ENCODE peak calls at places on chromosomes 7 and 10, in six cellular contexts. One of them, this sample, is unnamed.

GRCh38 chr7:83486957-83487356 is 162.0 kb downstream of the SEMA3E start:
- DNase-seq in stimulated activated CD4-positive, alpha-beta T cell treated with anti-CD3 and anti-CD28 coated beads, Interleukin-4, amount 100 ng/mL, for 1 hour: no peak
- DNase-seq in transverse colon: no peak
- DNase-seq in AML-193: no peak
- DNase-seq in BJ: no peak
- DNase-seq in effector memory CD8-positive, alpha-beta T cell: no peak
- DNase-seq in this sample: no peak

GRCh38 chr10:52879181-52879607 is 106.6 kb upstream of the MBL2 start:
- DNase-seq in transverse colon: no peak
- DNase-seq in BJ: no peak
- DNase-seq in stimulated activated CD4-positive, alpha-beta T cell treated with anti-CD3 and anti-CD28 coated beads, Interleukin-4, amount 100 ng/mL, for 1 hour: no peak
- DNase-seq in effector memory CD8-positive, alpha-beta T cell: no peak
- DNase-seq in AML-193: no peak
- DNase-seq in this sample: no peak

GRCh38 chr10:129695671-129696070 is 228.6 kb downstream of the MGMT start:
- DNase-seq in AML-193: no peak
- DNase-seq in effector memory CD8-positive, alpha-beta T cell: no peak
- DNase-seq in transverse colon: no peak
- DNase-seq in stimulated activated CD4-positive, alpha-beta T cell treated with anti-CD3 and anti-CD28 coated beads, Interleukin-4, amount 100 ng/mL, for 1 hour: no peak
- DNase-seq in BJ: no peak
- DNase-seq in this sample: no peak

GRCh38 chr7:119046068-119046467 is 821.6 kb downstream of the ANKRD7 start:
- DNase-seq in transverse colon: no peak
- DNase-seq in AML-193: no peak
- DNase-seq in stimulated activated CD4-positive, alpha-beta T cell treated with anti-CD3 and anti-CD28 coated beads, Interleukin-4, amount 100 ng/mL, for 1 hour: no peak
- DNase-seq in effector memory CD8-positive, alpha-beta T cell: no peak
- DNase-seq in BJ: no peak
- DNase-seq in this sample: no peak

GRCh38 chr10:91604936-91605534 is 27.8 kb downstream of the PPP1R3C start:
- DNase-seq in AML-193: no peak
- DNase-seq in stimulated activated CD4-positive, alpha-beta T cell treated with anti-CD3 and anti-CD28 coated beads, Interleukin-4, amount 100 ng/mL, for 1 hour: no peak
- DNase-seq in BJ: no peak
- DNase-seq in effector memory CD8-positive, alpha-beta T cell: no peak
- DNase-seq in transverse colon: no peak
- DNase-seq in this sample: no peak

GRCh38 chr7:133582766-133583523 is 330.1 kb downstream of the EXOC4 start:
- DNase-seq in AML-193: no peak
- DNase-seq in stimulated activated CD4-positive, alpha-beta T cell treated with anti-CD3 and anti-CD28 coated beads, Interleukin-4, amount 100 ng/mL, for 1 hour: no peak
- DNase-seq in BJ: peak
- DNase-seq in effector memory CD8-positive, alpha-beta T cell: no peak
- DNase-seq in transverse colon: no peak
- DNase-seq in this sample: no peak

GRCh38 chr7:18762189-18762588 is 266.6 kb downstream of the HDAC9 start:
- DNase-seq in stimulated activated CD4-positive, alpha-beta T cell treated with anti-CD3 and anti-CD28 coated beads, Interleukin-4, amount 100 ng/mL, for 1 hour: no peak
- DNase-seq in transverse colon: no peak
- DNase-seq in AML-193: no peak
- DNase-seq in BJ: no peak
- DNase-seq in effector memory CD8-positive, alpha-beta T cell: no peak
- DNase-seq in this sample: no peak

GRCh38 chr10:74432841-74433594 is 282.0 kb downstream of the ADK start:
- DNase-seq in BJ: peak
- DNase-seq in transverse colon: no peak
- DNase-seq in stimulated activated CD4-positive, alpha-beta T cell treated with anti-CD3 and anti-CD28 coated beads, Interleukin-4, amount 100 ng/mL, for 1 hour: no peak
- DNase-seq in AML-193: no peak
- DNase-seq in effector memory CD8-positive, alpha-beta T cell: no peak
- DNase-seq in this sample: no peak

GRCh38 chr7:90111-91063 is 102.0 kb upstream of the FAM20C start:
- DNase-seq in AML-193: no peak
- DNase-seq in BJ: peak
- DNase-seq in effector memory CD8-positive, alpha-beta T cell: no peak
- DNase-seq in stimulated activated CD4-positive, alpha-beta T cell treated with anti-CD3 and anti-CD28 coated beads, Interleukin-4, amount 100 ng/mL, for 1 hour: no peak
- DNase-seq in transverse colon: no peak
- DNase-seq in this sample: no peak

GRCh38 chr7:102966450-102966849 is 53.6 kb downstream of the LRRC17 start:
- DNase-seq in AML-193: peak
- DNase-seq in transverse colon: no peak
- DNase-seq in effector memory CD8-positive, alpha-beta T cell: no peak
- DNase-seq in stimulated activated CD4-positive, alpha-beta T cell treated with anti-CD3 and anti-CD28 coated beads, Interleukin-4, amount 100 ng/mL, for 1 hour: no peak
- DNase-seq in BJ: no peak
- DNase-seq in this sample: no peak

GRCh38 chr10:110497438-110498086 is at the start of gene DUSP5:
- DNase-seq in BJ: no peak
- DNase-seq in AML-193: peak
- DNase-seq in effector memory CD8-positive, alpha-beta T cell: peak
- DNase-seq in stimulated activated CD4-positive, alpha-beta T cell treated with anti-CD3 and anti-CD28 coated beads, Interleukin-4, amount 100 ng/mL, for 1 hour: peak
- DNase-seq in transverse colon: peak
- DNase-seq in this sample: peak

GRCh38 chr10:988667-989545 is 672 bp downstream of the GTPBP4 start:
- DNase-seq in AML-193: no peak
- DNase-seq in stimulated activated CD4-positive, alpha-beta T cell treated with anti-CD3 and anti-CD28 coated beads, Interleukin-4, amount 100 ng/mL, for 1 hour: peak
- DNase-seq in transverse colon: no peak
- DNase-seq in BJ: no peak
- DNase-seq in effector memory CD8-positive, alpha-beta T cell: no peak
- DNase-seq in this sample: no peak

GRCh38 chr7:154789404-154789803 is 213.5 kb downstream of the PAXIP1 start:
- DNase-seq in AML-193: no peak
- DNase-seq in stimulated activated CD4-positive, alpha-beta T cell treated with anti-CD3 and anti-CD28 coated beads, Interleukin-4, amount 100 ng/mL, for 1 hour: no peak
- DNase-seq in transverse colon: no peak
- DNase-seq in effector memory CD8-positive, alpha-beta T cell: no peak
- DNase-seq in BJ: no peak
- DNase-seq in this sample: no peak

GRCh38 chr7:97002555-97003261 is 2.6 kb upstream of the DLX6 start:
- DNase-seq in transverse colon: no peak
- DNase-seq in effector memory CD8-positive, alpha-beta T cell: no peak
- DNase-seq in AML-193: no peak
- DNase-seq in stimulated activated CD4-positive, alpha-beta T cell treated with anti-CD3 and anti-CD28 coated beads, Interleukin-4, amount 100 ng/mL, for 1 hour: no peak
- DNase-seq in BJ: no peak
- DNase-seq in this sample: no peak

GRCh38 chr10:1050145-1050544 is 1.2 kb upstream of the IDI1 start:
- DNase-seq in transverse colon: no peak
- DNase-seq in stimulated activated CD4-positive, alpha-beta T cell treated with anti-CD3 and anti-CD28 coated beads, Interleukin-4, amount 100 ng/mL, for 1 hour: no peak
- DNase-seq in AML-193: no peak
- DNase-seq in effector memory CD8-positive, alpha-beta T cell: no peak
- DNase-seq in BJ: no peak
- DNase-seq in this sample: no peak

GRCh38 chr10:93813507-93814465 is 56.0 kb downstream of the LGI1 start:
- DNase-seq in BJ: no peak
- DNase-seq in effector memory CD8-positive, alpha-beta T cell: no peak
- DNase-seq in stimulated activated CD4-positive, alpha-beta T cell treated with anti-CD3 and anti-CD28 coated beads, Interleukin-4, amount 100 ng/mL, for 1 hour: peak
- DNase-seq in AML-193: peak
- DNase-seq in transverse colon: peak
- DNase-seq in this sample: no peak

GRCh38 chr10:970311-971149 is 17.7 kb upstream of the GTPBP4 start:
- DNase-seq in BJ: no peak
- DNase-seq in AML-193: no peak
- DNase-seq in effector memory CD8-positive, alpha-beta T cell: no peak
- DNase-seq in stimulated activated CD4-positive, alpha-beta T cell treated with anti-CD3 and anti-CD28 coated beads, Interleukin-4, amount 100 ng/mL, for 1 hour: no peak
- DNase-seq in transverse colon: no peak
- DNase-seq in this sample: no peak

GRCh38 chr10:87000491-87000890 is 19.6 kb upstream of the FAM25A start:
- DNase-seq in BJ: no peak
- DNase-seq in AML-193: no peak
- DNase-seq in transverse colon: no peak
- DNase-seq in stimulated activated CD4-positive, alpha-beta T cell treated with anti-CD3 and anti-CD28 coated beads, Interleukin-4, amount 100 ng/mL, for 1 hour: no peak
- DNase-seq in effector memory CD8-positive, alpha-beta T cell: no peak
- DNase-seq in this sample: no peak

GRCh38 chr7:39758234-39758970 is 135.0 kb downstream of the RALA start:
- DNase-seq in BJ: no peak
- DNase-seq in transverse colon: no peak
- DNase-seq in effector memory CD8-positive, alpha-beta T cell: no peak
- DNase-seq in AML-193: no peak
- DNase-seq in stimulated activated CD4-positive, alpha-beta T cell treated with anti-CD3 and anti-CD28 coated beads, Interleukin-4, amount 100 ng/mL, for 1 hour: no peak
- DNase-seq in this sample: no peak

GRCh38 chr7:159030490-159031134 is 114.1 kb downstream of the VIPR2 start:
- DNase-seq in effector memory CD8-positive, alpha-beta T cell: no peak
- DNase-seq in AML-193: no peak
- DNase-seq in BJ: no peak
- DNase-seq in stimulated activated CD4-positive, alpha-beta T cell treated with anti-CD3 and anti-CD28 coated beads, Interleukin-4, amount 100 ng/mL, for 1 hour: no peak
- DNase-seq in transverse colon: peak
- DNase-seq in this sample: peak

GRCh38 chr10:97319671-97320479 is 804 bp downstream of the FRAT1 start:
- DNase-seq in effector memory CD8-positive, alpha-beta T cell: peak
- DNase-seq in transverse colon: peak
- DNase-seq in stimulated activated CD4-positive, alpha-beta T cell treated with anti-CD3 and anti-CD28 coated beads, Interleukin-4, amount 100 ng/mL, for 1 hour: peak
- DNase-seq in BJ: no peak
- DNase-seq in AML-193: peak
- DNase-seq in this sample: peak

GRCh38 chr10:110547139-110547761 is 20.2 kb upstream of the SMC3 start:
- DNase-seq in transverse colon: no peak
- DNase-seq in AML-193: peak
- DNase-seq in effector memory CD8-positive, alpha-beta T cell: peak
- DNase-seq in BJ: no peak
- DNase-seq in stimulated activated CD4-positive, alpha-beta T cell treated with anti-CD3 and anti-CD28 coated beads, Interleukin-4, amount 100 ng/mL, for 1 hour: no peak
- DNase-seq in this sample: no peak

GRCh38 chr10:100334762-100335161 is 4.7 kb upstream of the PKD2L1 start:
- DNase-seq in stimulated activated CD4-positive, alpha-beta T cell treated with anti-CD3 and anti-CD28 coated beads, Interleukin-4, amount 100 ng/mL, for 1 hour: no peak
- DNase-seq in transverse colon: no peak
- DNase-seq in effector memory CD8-positive, alpha-beta T cell: no peak
- DNase-seq in BJ: no peak
- DNase-seq in AML-193: no peak
- DNase-seq in this sample: no peak

GRCh38 chr10:42637142-42637541 is 1.2 kb downstream of the ZNF33B start:
- DNase-seq in BJ: no peak
- DNase-seq in stimulated activated CD4-positive, alpha-beta T cell treated with anti-CD3 and anti-CD28 coated beads, Interleukin-4, amount 100 ng/mL, for 1 hour: no peak
- DNase-seq in AML-193: no peak
- DNase-seq in transverse colon: no peak
- DNase-seq in effector memory CD8-positive, alpha-beta T cell: no peak
- DNase-seq in this sample: no peak

GRCh38 chr10:63611078-63611477 is 89.9 kb downstream of the REEP3 start:
- DNase-seq in stimulated activated CD4-positive, alpha-beta T cell treated with anti-CD3 and anti-CD28 coated beads, Interleukin-4, amount 100 ng/mL, for 1 hour: no peak
- DNase-seq in AML-193: no peak
- DNase-seq in effector memory CD8-positive, alpha-beta T cell: no peak
- DNase-seq in transverse colon: no peak
- DNase-seq in BJ: no peak
- DNase-seq in this sample: no peak

GRCh38 chr7:155942226-155942950 is 130.1 kb upstream of the SHH start:
- DNase-seq in effector memory CD8-positive, alpha-beta T cell: no peak
- DNase-seq in transverse colon: no peak
- DNase-seq in BJ: no peak
- DNase-seq in stimulated activated CD4-positive, alpha-beta T cell treated with anti-CD3 and anti-CD28 coated beads, Interleukin-4, amount 100 ng/mL, for 1 hour: no peak
- DNase-seq in AML-193: no peak
- DNase-seq in this sample: no peak

GRCh38 chr10:105347487-105347886 is 706.4 kb downstream of the SORCS3 start:
- DNase-seq in transverse colon: no peak
- DNase-seq in effector memory CD8-positive, alpha-beta T cell: no peak
- DNase-seq in AML-193: no peak
- DNase-seq in BJ: no peak
- DNase-seq in stimulated activated CD4-positive, alpha-beta T cell treated with anti-CD3 and anti-CD28 coated beads, Interleukin-4, amount 100 ng/mL, for 1 hour: no peak
- DNase-seq in this sample: no peak